ENCODE peak calls at places on chromosomes 2 and 18, in eight cellular contexts. One of them, this sample, is unnamed. For H3K27me3, the result is how much of the 10 kb centered on the place peaks cover.

GRCh38 chr2:231530099-231531085 is at the start of gene NMUR1:
- DNase-seq in tibial nerve: peak
- DNase-seq in transverse colon: peak
- DNase-seq in H1: no peak
- DNase-seq in HepG2: no peak
- DNase-seq in stomach: peak
- DNase-seq in K562: peak
- DNase-seq in SK-N-SH: peak
- DNase-seq in this sample: no peak

GRCh38 chr2:75606851-75607798 is 39.5 kb upstream of the MRPL19 start:
- DNase-seq in tibial nerve: no peak
- DNase-seq in transverse colon: no peak
- DNase-seq in H1: no peak
- DNase-seq in HepG2: no peak
- DNase-seq in stomach: no peak
- DNase-seq in K562: no peak
- DNase-seq in SK-N-SH: no peak
- DNase-seq in this sample: no peak

GRCh38 chr2:99430614-99431258 is 59.1 kb downstream of the REV1 start:
- DNase-seq in tibial nerve: no peak
- DNase-seq in transverse colon: no peak
- DNase-seq in H1: no peak
- DNase-seq in HepG2: no peak
- DNase-seq in stomach: no peak
- DNase-seq in K562: no peak
- DNase-seq in SK-N-SH: no peak
- DNase-seq in this sample: no peak

GRCh38 chr2:240466579-240467148 is 31.2 kb downstream of the GPC1 start:
- DNase-seq in tibial nerve: no peak
- DNase-seq in transverse colon: peak
- DNase-seq in H1: no peak
- DNase-seq in HepG2: no peak
- DNase-seq in stomach: peak
- DNase-seq in K562: no peak
- DNase-seq in SK-N-SH: peak
- DNase-seq in this sample: no peak

GRCh38 chr2:66925128-66925527 is 472.0 kb upstream of the ETAA1 start:
- DNase-seq in tibial nerve: no peak
- DNase-seq in transverse colon: no peak
- DNase-seq in H1: no peak
- DNase-seq in HepG2: no peak
- DNase-seq in stomach: no peak
- DNase-seq in K562: no peak
- DNase-seq in SK-N-SH: no peak
- DNase-seq in this sample: no peak

GRCh38 chr18:79736846-79737245 is 57.2 kb downstream of the CTDP1 start:
- DNase-seq in tibial nerve: no peak
- DNase-seq in transverse colon: no peak
- DNase-seq in H1: no peak
- DNase-seq in HepG2: no peak
- DNase-seq in stomach: no peak
- DNase-seq in K562: no peak
- DNase-seq in SK-N-SH: no peak
- DNase-seq in this sample: no peak

GRCh38 chr2:204842731-204843490 is 297.6 kb downstream of the PARD3B start:
- DNase-seq in tibial nerve: peak
- DNase-seq in transverse colon: no peak
- DNase-seq in H1: no peak
- DNase-seq in HepG2: no peak
- DNase-seq in stomach: no peak
- DNase-seq in K562: peak
- DNase-seq in SK-N-SH: no peak
- DNase-seq in this sample: peak

GRCh38 chr2:222993920-222994650 is 57.9 kb upstream of the KCNE4 start:
- DNase-seq in tibial nerve: peak
- DNase-seq in transverse colon: peak
- DNase-seq in H1: no peak
- DNase-seq in HepG2: no peak
- DNase-seq in stomach: peak
- DNase-seq in K562: no peak
- DNase-seq in SK-N-SH: peak
- DNase-seq in this sample: peak

GRCh38 chr2:221428896-221429295 is 143.2 kb downstream of the EPHA4 start:
- DNase-seq in tibial nerve: no peak
- DNase-seq in transverse colon: no peak
- DNase-seq in H1: no peak
- DNase-seq in HepG2: no peak
- DNase-seq in stomach: no peak
- DNase-seq in K562: no peak
- DNase-seq in SK-N-SH: no peak
- DNase-seq in this sample: no peak

GRCh38 chr2:174599310-174599941 is 1.8 kb upstream of the WIPF1 start:
- DNase-seq in tibial nerve: no peak
- DNase-seq in transverse colon: no peak
- DNase-seq in H1: no peak
- DNase-seq in HepG2: no peak
- DNase-seq in stomach: no peak
- DNase-seq in K562: no peak
- DNase-seq in SK-N-SH: no peak
- DNase-seq in this sample: no peak

GRCh38 chr18:34809697-34810096 is 99.6 kb downstream of the DTNA start:
- DNase-seq in tibial nerve: peak
- DNase-seq in transverse colon: peak
- DNase-seq in H1: no peak
- DNase-seq in HepG2: peak
- DNase-seq in stomach: no peak
- DNase-seq in K562: peak
- DNase-seq in SK-N-SH: peak
- DNase-seq in this sample: peak

GRCh38 chr2:233146194-233146593 is 86.1 kb downstream of the INPP5D start:
- DNase-seq in tibial nerve: no peak
- DNase-seq in transverse colon: no peak
- DNase-seq in H1: no peak
- DNase-seq in HepG2: no peak
- DNase-seq in stomach: no peak
- DNase-seq in K562: no peak
- DNase-seq in SK-N-SH: no peak
- DNase-seq in this sample: no peak

GRCh38 chr2:60794271-60794863 is 38.3 kb downstream of the PAPOLG start:
- DNase-seq in tibial nerve: no peak
- DNase-seq in transverse colon: no peak
- DNase-seq in H1: no peak
- DNase-seq in HepG2: peak
- DNase-seq in stomach: no peak
- DNase-seq in K562: peak
- DNase-seq in SK-N-SH: peak
- DNase-seq in this sample: no peak

GRCh38 chr2:47572136-47572535 is 169.2 kb downstream of the MSH2 start:
- DNase-seq in tibial nerve: no peak
- DNase-seq in transverse colon: no peak
- DNase-seq in H1: no peak
- DNase-seq in HepG2: no peak
- DNase-seq in stomach: no peak
- DNase-seq in K562: no peak
- DNase-seq in SK-N-SH: no peak
- DNase-seq in this sample: no peak

GRCh38 chr18:48929212-48929612 is 21.6 kb downstream of the SMAD7 start:
- DNase-seq in tibial nerve: no peak
- DNase-seq in transverse colon: no peak
- DNase-seq in H1: no peak
- DNase-seq in HepG2: no peak
- DNase-seq in stomach: no peak
- DNase-seq in K562: no peak
- DNase-seq in SK-N-SH: no peak
- DNase-seq in this sample: no peak

GRCh38 chr2:175203621-175204496 is 22.3 kb upstream of the ATP5MC3 start:
- DNase-seq in tibial nerve: no peak
- DNase-seq in transverse colon: peak
- DNase-seq in H1: no peak
- DNase-seq in HepG2: peak
- DNase-seq in stomach: peak
- DNase-seq in K562: peak
- DNase-seq in SK-N-SH: peak
- DNase-seq in this sample: no peak

GRCh38 chr2:135657806-135658582 is 83.7 kb upstream of the UBXN4 start:
- DNase-seq in tibial nerve: no peak
- DNase-seq in transverse colon: no peak
- DNase-seq in H1: no peak
- DNase-seq in HepG2: no peak
- DNase-seq in stomach: no peak
- DNase-seq in K562: no peak
- DNase-seq in SK-N-SH: no peak
- DNase-seq in this sample: no peak

GRCh38 chr2:215540646-215541045 is 104.8 kb upstream of the FN1 start:
- DNase-seq in tibial nerve: no peak
- DNase-seq in transverse colon: no peak
- DNase-seq in H1: no peak
- DNase-seq in HepG2: no peak
- DNase-seq in stomach: no peak
- DNase-seq in K562: no peak
- DNase-seq in SK-N-SH: no peak
- DNase-seq in this sample: no peak

GRCh38 chr2:220334871-220335590 is 707.6 kb downstream of the SLC4A3 start:
- DNase-seq in tibial nerve: no peak
- DNase-seq in transverse colon: no peak
- DNase-seq in H1: no peak
- DNase-seq in HepG2: no peak
- DNase-seq in stomach: no peak
- DNase-seq in K562: no peak
- DNase-seq in SK-N-SH: no peak
- DNase-seq in this sample: no peak

GRCh38 chr2:218448934-218449333 is 30.0 kb downstream of the VIL1 start:
- DNase-seq in tibial nerve: no peak
- DNase-seq in transverse colon: peak
- DNase-seq in H1: no peak
- DNase-seq in HepG2: peak
- DNase-seq in stomach: no peak
- DNase-seq in K562: peak
- DNase-seq in SK-N-SH: no peak
- DNase-seq in this sample: no peak

DNA sequence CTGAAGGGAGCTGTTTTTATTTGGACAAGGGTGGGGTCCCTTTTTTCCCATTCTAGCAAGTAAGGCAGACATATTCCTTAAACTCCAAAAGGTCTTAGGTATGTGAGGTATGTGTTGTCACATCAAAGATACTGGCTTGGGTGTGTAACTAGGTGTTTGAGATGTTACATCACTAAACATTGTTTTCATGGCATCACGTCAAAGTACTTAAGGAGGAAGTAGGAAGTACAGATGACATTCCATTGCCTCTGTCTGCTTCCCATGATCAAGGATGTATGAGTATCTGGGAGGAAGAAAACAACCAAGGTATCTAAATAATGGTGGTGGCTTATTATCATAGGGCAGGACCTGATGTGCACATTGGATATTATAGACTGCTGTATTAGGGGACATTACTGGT is 39.3 kb downstream of the CD302 start:
- DNase-seq in tibial nerve: no peak
- DNase-seq in transverse colon: no peak
- DNase-seq in H1: no peak
- DNase-seq in HepG2: no peak
- DNase-seq in stomach: no peak
- DNase-seq in K562: no peak
- DNase-seq in SK-N-SH: no peak
- DNase-seq in this sample: no peak
- H3K27ac ChIP-seq in tibial nerve: no peak
- H3K27ac ChIP-seq in transverse colon: no peak
- H3K27ac ChIP-seq in H1: peak
- H3K27ac ChIP-seq in HepG2: no peak
- H3K27ac ChIP-seq in stomach: no peak
- H3K27ac ChIP-seq in K562: no peak
- H3K27ac ChIP-seq in SK-N-SH: no peak
- H3K27ac ChIP-seq in this sample: no peak

GRCh38 chr2:1988049-1988448 is 243.7 kb upstream of the PXDN start:
- DNase-seq in tibial nerve: no peak
- DNase-seq in transverse colon: no peak
- DNase-seq in H1: no peak
- DNase-seq in HepG2: no peak
- DNase-seq in stomach: no peak
- DNase-seq in K562: no peak
- DNase-seq in SK-N-SH: no peak
- DNase-seq in this sample: no peak
- H3K27me3 ChIP-seq in tibial nerve: under half
- H3K27me3 ChIP-seq in transverse colon: under half
- H3K27me3 ChIP-seq in H1: under half
- H3K27me3 ChIP-seq in HepG2: under half
- H3K27me3 ChIP-seq in stomach: under half
- H3K27me3 ChIP-seq in K562: under half
- H3K27me3 ChIP-seq in SK-N-SH: under half
- H3K27me3 ChIP-seq in this sample: under half

DNA sequence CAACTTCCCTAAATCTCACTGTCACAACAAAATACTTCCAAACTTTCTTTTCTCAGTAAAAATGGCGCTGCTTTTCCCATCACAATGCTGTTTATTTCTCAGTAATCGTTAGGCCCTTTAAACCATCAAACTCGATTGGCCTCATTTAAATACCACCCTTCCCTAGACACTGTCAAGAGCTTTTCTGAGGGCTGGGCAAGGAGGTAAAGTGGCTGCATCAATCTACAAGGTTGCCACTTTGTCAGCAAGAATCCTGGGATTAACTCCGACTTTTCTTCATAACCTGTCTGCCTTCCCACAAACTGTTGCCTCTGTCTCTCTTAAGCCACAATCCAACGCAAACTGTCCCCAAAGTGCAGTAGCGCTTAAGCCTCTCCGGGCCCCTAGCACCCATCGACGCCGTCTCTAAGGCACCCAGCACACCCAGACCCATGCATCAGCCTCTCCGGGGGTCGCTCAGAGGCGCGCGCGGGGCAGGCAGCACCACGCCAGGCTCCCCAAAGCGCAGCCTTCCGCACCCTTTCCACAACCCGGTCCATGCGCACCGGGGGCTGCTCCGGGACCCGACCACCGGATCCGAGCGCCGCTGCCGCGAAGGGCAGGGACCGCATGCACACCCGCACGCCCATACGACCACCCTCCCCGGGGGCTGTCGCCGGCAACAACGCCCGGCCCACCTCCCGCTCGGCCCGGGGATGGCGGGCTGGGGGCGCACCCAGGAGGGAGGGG is 683 bp downstream of the MBOAT2 start:
- DNase-seq in tibial nerve: no peak
- DNase-seq in transverse colon: peak
- DNase-seq in H1: no peak
- DNase-seq in HepG2: no peak
- DNase-seq in stomach: no peak
- DNase-seq in K562: peak
- DNase-seq in SK-N-SH: peak
- DNase-seq in this sample: peak
- TF ChIP-seq EP300 in tibial nerve: no peak
- TF ChIP-seq EP300 in transverse colon: no peak
- TF ChIP-seq EP300 in H1: no peak
- TF ChIP-seq EP300 in HepG2: no peak
- TF ChIP-seq EP300 in stomach: no peak
- TF ChIP-seq EP300 in K562: no peak
- TF ChIP-seq EP300 in SK-N-SH: no peak
- TF ChIP-seq EP300 in this sample: no peak

DNA sequence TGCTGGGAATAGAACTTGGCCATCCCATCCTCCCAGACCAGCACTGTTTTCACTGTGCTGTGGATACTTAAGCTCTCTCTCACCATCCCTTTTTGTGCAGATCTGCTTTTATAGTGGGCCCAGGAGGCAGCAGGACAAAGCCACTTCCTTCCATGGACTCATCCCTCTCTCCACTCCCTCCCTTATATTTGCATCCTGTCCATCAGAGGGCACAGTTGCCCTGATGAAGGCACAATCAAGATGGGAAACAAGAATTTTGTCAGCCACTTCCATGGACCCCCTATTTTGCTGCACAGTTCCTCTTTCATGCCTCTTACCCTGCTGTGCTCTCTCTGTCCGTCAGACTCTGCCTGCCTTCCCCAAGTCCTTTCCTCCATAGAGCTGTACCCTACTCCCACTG is 338.7 kb downstream of the HRH4 start:
- DNase-seq in tibial nerve: no peak
- DNase-seq in transverse colon: no peak
- DNase-seq in H1: no peak
- DNase-seq in HepG2: no peak
- DNase-seq in stomach: no peak
- DNase-seq in K562: no peak
- DNase-seq in SK-N-SH: no peak
- DNase-seq in this sample: no peak
- H3K27ac ChIP-seq in tibial nerve: no peak
- H3K27ac ChIP-seq in transverse colon: peak
- H3K27ac ChIP-seq in H1: no peak
- H3K27ac ChIP-seq in HepG2: no peak
- H3K27ac ChIP-seq in stomach: no peak
- H3K27ac ChIP-seq in K562: no peak
- H3K27ac ChIP-seq in SK-N-SH: no peak
- H3K27ac ChIP-seq in this sample: no peak

This sample was measured in ovary.